ENCODE peak calls at places on chromosomes 13 and 19, in six cellular contexts. C, B, I, Y, D and W are unnamed samples.

GRCh38 chr19:38266981-38267597 is 2.7 kb downstream of the SPINT2 start:
- DNase-seq in C (no peak), B (no peak), I (no peak), Y (no peak), D (no peak), W (no peak)

GRCh38 chr13:57018915-57019314 is 121.8 kb upstream of the PRR20A start:
- DNase-seq in C (no peak), B (no peak), I (no peak), Y (no peak), D (no peak), W (no peak)

GRCh38 chr13:20285530-20285929 is 53.4 kb upstream of the GJB6 start:
- DNase-seq in C (no peak), B (no peak), I (no peak), Y (no peak), D (no peak), W (no peak)

GRCh38 chr13:77318741-77319140 is 8.2 kb downstream of the MYCBP2 start:
- DNase-seq in C (no peak), B (no peak), I (no peak), Y (no peak), D (no peak), W (no peak)

GRCh38 chr13:44930907-44931676 is 58.2 kb downstream of the NUFIP1 start:
- DNase-seq in C (no peak), B (no peak), I (no peak), Y (no peak), D (no peak), W (no peak)

GRCh38 chr19:53467138-53467502 is 413 bp upstream of the ZNF813 start:
- DNase-seq in C (peak; percentile 16), B (no peak), I (peak; percentile 85), Y (no peak), D (no peak), W (no peak)

GRCh38 chr13:50420720-50421456 is 405.6 kb downstream of the KCNRG start:
- DNase-seq in C (no peak), B (no peak), I (no peak), Y (no peak), D (no peak), W (no peak)

GRCh38 chr13:36029171-36029570 is 102.0 kb downstream of the DCLK1 start:
- DNase-seq in C (no peak), B (no peak), I (no peak), Y (no peak), D (no peak), W (no peak)

GRCh38 chr13:23081246-23081645 is 99.5 kb upstream of the SGCG start:
- DNase-seq in C (no peak), B (no peak), I (no peak), Y (no peak), D (no peak), W (no peak)

GRCh38 chr13:41465215-41465907 is 8.0 kb downstream of the RGCC start:
- DNase-seq in C (peak; percentile 52), B (peak; percentile 52), I (no peak), Y (no peak), D (no peak), W (peak; percentile 70)

GRCh38 chr19:15249912-15250634 is 17.8 kb upstream of the EPHX3 start:
- DNase-seq in C (peak; percentile 46), B (no peak), I (no peak), Y (no peak), D (peak; percentile 78), W (no peak)

GRCh38 chr13:102873653-102874052 is 27.8 kb downstream of the ERCC5 start:
- DNase-seq in C (no peak), B (no peak), I (no peak), Y (no peak), D (no peak), W (no peak)

GRCh38 chr19:45553464-45553863 is 31.1 kb downstream of the OPA3 start:
- DNase-seq in C (no peak), B (peak; percentile 68), I (no peak), Y (no peak), D (no peak), W (no peak)

GRCh38 chr13:60242231-60242630 is 78.5 kb upstream of the DIAPH3 start:
- DNase-seq in C (no peak), B (no peak), I (no peak), Y (no peak), D (no peak), W (no peak)

GRCh38 chr13:20609145-20609544 is 42.2 kb downstream of the IFT88 start:
- DNase-seq in C (no peak), B (no peak), I (no peak), Y (no peak), D (no peak), W (no peak)

GRCh38 chr13:30607908-30608307 is 9.8 kb upstream of the USPL1 start:
- DNase-seq in C (no peak), B (peak; percentile 34), I (no peak), Y (no peak), D (no peak), W (peak; percentile 62)

DNA sequence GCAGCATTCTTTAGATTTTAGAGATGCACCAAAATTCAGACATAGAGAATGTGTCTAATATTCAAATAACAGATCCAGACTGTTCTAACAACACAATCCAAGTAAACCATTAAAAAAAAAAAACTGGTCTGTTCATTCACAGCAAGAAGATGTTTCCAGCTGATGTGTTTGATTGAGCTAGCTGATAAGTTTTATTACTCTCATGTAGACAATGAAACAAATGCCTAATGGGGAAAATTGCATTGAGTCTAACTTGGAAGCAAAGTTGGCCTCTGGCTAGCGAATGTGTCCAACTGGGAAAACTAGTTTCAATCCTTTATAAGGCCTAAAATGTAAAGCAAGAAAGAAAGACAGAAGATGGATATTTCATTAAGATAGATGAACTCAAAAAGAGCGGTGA is 54.3 kb downstream of the PCDH9 start:
- DNase-seq in C (no peak), B (no peak), I (no peak), Y (no peak), D (no peak), W (no peak)
- TF ChIP-seq POLR2A in C (no peak), B (no peak), I (no peak), Y (no peak), D (no peak), W (no peak)

GRCh38 chr19:2243274-2244121 is 5.6 kb upstream of the AMH start:
- DNase-seq in C (no peak), B (no peak), I (no peak), Y (no peak), D (no peak), W (no peak)

GRCh38 chr19:2242811-2243210 is 6.2 kb downstream of the SF3A2 start:
- DNase-seq in C (no peak), B (no peak), I (no peak), Y (no peak), D (no peak), W (no peak)

GRCh38 chr19:2245273-2245672 is 3.9 kb upstream of the AMH start:
- DNase-seq in C (no peak), B (no peak), I (no peak), Y (no peak), D (no peak), W (no peak)

GRCh38 chr19:2244486-2244885 is 4.6 kb upstream of the AMH start:
- DNase-seq in C (no peak), B (no peak), I (no peak), Y (no peak), D (no peak), W (no peak)

GRCh38 chr19:2244122-2244411 is 5.1 kb upstream of the AMH start:
- DNase-seq in C (no peak), B (no peak), I (no peak), Y (no peak), D (no peak), W (no peak)
- TF ChIP-seq POLR2A in C (no peak), B (no peak), I (no peak), Y (no peak), D (no peak), W (no peak)

GRCh38 chr13:28864544-28864943 is 44.4 kb downstream of the MTUS2 start:
- DNase-seq in C (no peak), B (no peak), I (no peak), Y (no peak), D (no peak), W (no peak)
- TF ChIP-seq POLR2A in C (no peak), B (no peak), I (no peak), Y (no peak), D (no peak), W (no peak)

GRCh38 chr13:58926858-58927257 is 1236.9 kb downstream of the DIAPH3 start:
- DNase-seq in C (no peak), B (no peak), I (no peak), Y (no peak), D (no peak), W (no peak)

GRCh38 chr13:58919551-58919950 is 1244.2 kb downstream of the DIAPH3 start:
- DNase-seq in C (no peak), B (no peak), I (no peak), Y (no peak), D (no peak), W (no peak)

DNA sequence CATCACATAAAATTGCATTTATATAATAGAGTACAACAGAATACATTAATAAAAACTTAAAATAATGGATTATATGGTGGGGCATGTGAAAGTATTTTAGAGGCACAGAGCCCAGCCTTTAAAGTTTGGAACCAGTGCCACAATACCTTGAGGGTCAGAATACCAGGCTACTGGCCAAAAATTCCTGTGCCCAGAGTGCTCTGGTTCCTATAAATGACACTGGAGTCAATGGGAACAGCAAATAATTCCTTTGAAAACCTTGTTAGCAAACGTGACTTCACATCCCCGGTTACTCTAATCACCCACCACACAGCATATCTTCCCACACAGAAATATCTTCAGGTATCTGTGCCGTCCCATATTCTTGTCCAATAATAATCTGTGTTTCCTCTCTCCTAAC is 1242.6 kb downstream of the DIAPH3 start:
- DNase-seq in C (no peak), B (no peak), I (no peak), Y (no peak), D (no peak), W (no peak)
- TF ChIP-seq POLR2A in C (no peak), B (no peak), I (no peak), Y (no peak), D (no peak), W (no peak)

DNA sequence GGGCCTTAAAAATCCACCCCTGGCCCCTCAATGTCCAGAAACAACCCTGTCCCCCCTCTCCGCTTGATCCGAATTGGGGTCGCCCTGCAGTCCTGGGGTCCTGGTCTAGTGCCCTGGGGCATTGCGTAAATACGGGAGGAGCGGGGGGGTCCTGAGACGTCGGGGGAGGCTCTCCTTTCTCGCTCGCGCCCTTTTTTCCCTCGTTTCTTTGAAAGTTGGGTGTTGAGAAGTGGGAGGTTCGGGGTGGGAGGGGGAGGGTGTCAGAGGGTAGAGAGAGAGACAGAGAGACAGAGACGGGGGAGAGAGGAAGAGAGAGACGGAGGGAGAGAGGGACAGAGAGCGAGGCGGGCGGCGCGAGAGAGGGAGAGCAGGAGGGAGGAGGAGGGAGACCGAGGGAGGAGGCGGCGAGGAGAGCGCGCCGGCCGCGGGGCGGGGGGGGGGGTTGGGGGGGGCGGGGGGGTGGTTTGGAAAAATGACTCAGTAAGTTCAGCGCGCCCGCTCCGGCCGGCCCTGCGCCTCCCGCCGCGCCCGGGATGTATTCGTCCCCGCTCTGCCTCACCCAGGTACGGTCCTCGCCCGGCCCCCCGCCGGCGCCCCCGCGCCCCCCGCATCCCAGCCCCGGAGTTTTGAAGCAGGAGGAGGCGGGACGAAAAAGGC is at the start of gene NFIC:
- DNase-seq in C (peak; percentile 91), B (peak; percentile 78), I (peak; percentile 95), Y (peak; percentile 63), D (peak; percentile 87), W (peak; percentile 64)
- TF ChIP-seq POLR2A in C (no peak), B (no peak), I (no peak), Y (no peak), D (no peak), W (no peak)